ENCODE peak calls at places on chromosomes 4 and X, in four cellular contexts. A is SK-N-SH, Q is A549, K is GM12878. W is an unnamed sample.

GRCh38 chr4:40845136-40845910 is 95.6 kb downstream of the NSUN7 start:
- DNase-seq in A (no peak), Q (no peak), K (no peak), W (no peak)

GRCh38 chr4:154946113-154946512 is 165.0 kb downstream of the RBM46 start:
- DNase-seq in A (no peak), Q (no peak), K (no peak), W (no peak)

GRCh38 chrX:33014949-33015348 is 196.4 kb downstream of the DMD start:
- DNase-seq in A (no peak), Q (no peak), K (no peak), W (no peak)

GRCh38 chrX:51148848-51149247 is 183.8 kb upstream of the NUDT10 start:
- DNase-seq in A (no peak), Q (peak; percentile 12), K (no peak), W (no peak)

GRCh38 chr4:172547724-172548123 is 620.9 kb upstream of the GALNT7 start:
- DNase-seq in A (no peak), Q (peak; percentile 2), K (no peak), W (no peak)

GRCh38 chrX:153778684-153779101 is 2.1 kb upstream of the SRPK3 start:
- DNase-seq in A (no peak), Q (peak; percentile 25), K (no peak), W (no peak)

GRCh38 chr4:108342325-108342986 is 173.7 kb upstream of the LEF1 start:
- DNase-seq in A (no peak), Q (no peak), K (no peak), W (no peak)

GRCh38 chr4:52410971-52411370 is 248.1 kb downstream of the USP46 start:
- DNase-seq in A (no peak), Q (no peak), K (no peak), W (no peak)

GRCh38 chr4:2350982-2351381 is 67.5 kb downstream of the ZFYVE28 start:
- DNase-seq in A (no peak), Q (no peak), K (no peak), W (no peak)

GRCh38 chr4:40763228-40763716 is 13.5 kb downstream of the NSUN7 start:
- DNase-seq in A (no peak), Q (no peak), K (peak; percentile 88), W (no peak)

GRCh38 chrX:106481341-106481740 is 130.4 kb upstream of the RADX start:
- DNase-seq in A (peak; percentile 33), Q (peak; percentile 48), K (peak; percentile 15), W (peak; percentile 50)

GRCh38 chr4:25180524-25181131 is 20.4 kb upstream of the SEPSECS start:
- DNase-seq in A (peak; percentile 20), Q (peak; percentile 45), K (no peak), W (peak; percentile 56)

GRCh38 chrX:22116585-22117546 is 84.7 kb downstream of the PHEX start:
- DNase-seq in A (no peak), Q (no peak), K (no peak), W (no peak)

GRCh38 chrX:12269484-12269883 is 131.2 kb downstream of the FRMPD4 start:
- DNase-seq in A (no peak), Q (peak; percentile 4), K (no peak), W (no peak)

GRCh38 chrX:153214934-153215333 is 35.9 kb downstream of the MAGEA1 start:
- DNase-seq in A (no peak), Q (no peak), K (peak; percentile 3), W (no peak)

GRCh38 chr4:152224223-152224622 is 311.7 kb downstream of the FBXW7 start:
- DNase-seq in A (no peak), Q (no peak), K (no peak), W (no peak)

GRCh38 chrX:123822965-123823364 is 36.9 kb upstream of the XIAP start:
- DNase-seq in A (no peak), Q (no peak), K (no peak), W (peak; percentile 93)

GRCh38 chrX:107574711-107575110 is 53.6 kb upstream of the PRPS1 start:
- DNase-seq in A (no peak), Q (no peak), K (no peak), W (no peak)

GRCh38 chr4:101885574-101885973 is 95.0 kb downstream of the BANK1 start:
- DNase-seq in A (no peak), Q (peak; percentile 74), K (no peak), W (peak; percentile 87)

GRCh38 chrX:38166478-38167083 is 54.1 kb downstream of the SRPX start:
- DNase-seq in A (peak; percentile 7), Q (peak; percentile 18), K (no peak), W (peak; percentile 1)

GRCh38 chrX:150587585-150588503 is 19.4 kb downstream of the MTM1 start:
- DNase-seq in A (peak; percentile 33), Q (peak; percentile 22), K (no peak), W (no peak)

GRCh38 chr4:87497141-87497540 is 32.0 kb downstream of the SPARCL1 start:
- DNase-seq in A (no peak), Q (peak; percentile 7), K (no peak), W (no peak)

GRCh38 chrX:69165116-69165651 is at the start of gene PJA1:
- DNase-seq in A (peak; percentile 88), Q (peak; percentile 54), K (no peak), W (peak; percentile 31)

DNA sequence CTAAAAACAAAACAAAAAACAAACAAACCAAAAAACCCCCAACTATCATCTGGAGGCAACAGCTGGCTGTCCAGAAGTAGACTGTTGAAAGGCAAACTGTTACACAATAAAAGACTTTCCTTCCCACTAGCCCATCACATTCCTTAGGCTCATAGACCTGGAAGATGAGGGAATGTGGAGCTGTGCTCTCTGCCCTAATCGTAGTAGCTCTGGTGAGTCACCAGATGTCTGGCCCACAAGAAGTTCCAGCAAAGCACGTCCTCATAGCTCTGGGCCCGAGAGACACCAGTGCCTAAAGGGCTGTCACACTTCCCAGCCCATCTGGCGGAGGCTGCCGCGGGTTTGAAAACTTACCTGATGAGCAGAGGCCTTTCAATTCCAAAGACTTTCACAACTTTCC is 81.7 kb upstream of the STOX2 start:
- DNase-seq in A (no peak), Q (peak; percentile 31), K (no peak), W (no peak)
- TF ChIP-seq PBX3 in A (no peak), Q (no peak), K (no peak), W (no peak)

GRCh38 chr4:18014269-18014668 is 7.3 kb downstream of the LCORL start:
- DNase-seq in A (no peak), Q (no peak), K (no peak), W (no peak)

GRCh38 chr4:18007625-18008024 is 13.9 kb downstream of the LCORL start:
- DNase-seq in A (no peak), Q (no peak), K (no peak), W (no peak)

GRCh38 chr4:18012807-18013462 is 8.6 kb downstream of the LCORL start:
- DNase-seq in A (peak; percentile 8), Q (no peak), K (no peak), W (no peak)

GRCh38 chr4:18012115-18012806 is 9.3 kb downstream of the LCORL start:
- DNase-seq in A (no peak), Q (no peak), K (no peak), W (no peak)
- TF ChIP-seq PBX3 in A (no peak), Q (no peak), K (no peak), W (no peak)

DNA sequence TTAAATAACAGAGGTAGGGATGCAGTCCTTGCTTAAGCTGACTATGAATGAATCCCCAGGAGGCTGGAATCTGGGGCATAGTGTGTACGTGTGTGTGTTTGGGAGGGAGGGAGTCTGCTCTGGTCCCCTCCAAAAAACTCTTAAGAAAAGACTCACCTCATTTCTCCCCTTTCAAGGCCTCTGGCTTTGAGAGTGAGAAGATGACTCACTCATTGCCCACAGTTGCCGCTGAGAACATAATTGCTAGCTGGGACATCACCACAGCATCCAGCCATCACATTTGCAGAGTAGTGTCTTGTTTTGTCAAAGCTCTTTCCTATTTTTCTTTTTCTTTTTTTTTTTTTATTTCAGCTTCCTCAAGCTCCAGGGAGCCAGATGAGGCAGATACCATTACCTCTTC is 61.7 kb upstream of the LAS1L start:
- DNase-seq in A (no peak), Q (no peak), K (peak; percentile 43), W (no peak)
- TF ChIP-seq PBX3 in A (no peak), Q (no peak), K (no peak), W (no peak)

DNA sequence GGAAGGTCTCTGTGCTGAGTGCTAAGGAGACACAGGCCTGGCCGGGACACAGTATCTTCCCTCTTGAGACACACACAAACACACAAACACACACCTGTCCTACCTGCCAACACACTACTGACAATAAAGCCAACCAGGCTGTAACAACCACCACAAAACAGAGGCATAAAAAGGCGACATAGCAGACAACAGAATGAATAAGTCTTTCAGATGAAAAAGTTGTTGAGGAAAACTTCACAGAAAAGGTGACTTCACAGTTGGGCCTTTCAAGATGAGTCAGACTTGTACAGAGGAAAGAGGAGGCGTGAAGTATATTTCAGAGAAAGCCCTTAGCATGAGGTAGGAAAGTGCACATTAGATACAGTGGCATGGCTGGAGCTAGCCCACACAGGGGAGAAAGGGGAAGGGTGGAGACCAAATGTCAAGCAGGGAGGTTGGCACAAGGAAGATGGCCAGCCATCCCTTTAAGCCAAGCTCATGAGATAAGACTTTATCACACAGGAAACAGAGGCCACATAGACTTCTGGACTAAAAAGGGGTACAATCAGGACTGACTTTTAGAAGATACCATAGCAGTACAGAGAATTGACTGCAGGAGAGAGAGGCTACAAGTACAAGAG is 54.0 kb downstream of the SLC9A7 start:
- DNase-seq in A (no peak), Q (no peak), K (peak; percentile 83), W (no peak)
- TF ChIP-seq PBX3 in A (no peak), Q (no peak), K (no peak), W (no peak)

GRCh38 chr4:53863731-53864130 is 200.7 kb downstream of the CHIC2 start:
- DNase-seq in A (no peak), Q (no peak), K (no peak), W (no peak)

GRCh38 chr4:53863163-53863562 is 201.2 kb downstream of the CHIC2 start:
- DNase-seq in A (no peak), Q (no peak), K (no peak), W (no peak)

GRCh38 chr4:53865031-53865430 is 199.4 kb downstream of the CHIC2 start:
- DNase-seq in A (no peak), Q (no peak), K (no peak), W (no peak)

GRCh38 chr4:53861856-53862610 is 202.4 kb downstream of the CHIC2 start:
- DNase-seq in A (no peak), Q (peak; percentile 40), K (no peak), W (no peak)

GRCh38 chr4:53866055-53866454 is 198.3 kb downstream of the CHIC2 start:
- DNase-seq in A (no peak), Q (no peak), K (no peak), W (no peak)
- TF ChIP-seq PBX3 in A (no peak), Q (no peak), K (no peak), W (no peak)